ENCODE peak calls at places on chromosomes 2 and 18, in five cellular contexts. D is AG10803; V is brain microvascular endothelial cell; Q is neural progenitor cell; P is activated CD8-positive, alpha-beta memory T cell treated with anti-CD3 and anti-CD28 coated beads for 4 hours. N is an unnamed sample.

GRCh38 chr18:45749918-45750689 is 26.1 kb downstream of the SLC14A1 start:
- DNase-seq in P (no peak), Q (no peak), D (no peak), V (no peak), N (no peak)

GRCh38 chr2:225937625-225938024 is 538.1 kb downstream of the NYAP2 start:
- DNase-seq in P (no peak), V (peak), Q (peak), D (peak), N (no peak)

GRCh38 chr18:31680836-31681568 is 3.4 kb downstream of the B4GALT6 start:
- DNase-seq in Q (no peak), D (no peak), V (no peak), P (no peak), N (no peak)

GRCh38 chr18:36382854-36383253 is 85.3 kb downstream of the FHOD3 start:
- DNase-seq in P (no peak), V (no peak), D (no peak), Q (no peak), N (no peak)

GRCh38 chr2:136246086-136246669 is 128.2 kb upstream of the CXCR4 start:
- DNase-seq in Q (peak), D (peak), P (no peak), V (peak), N (peak)

GRCh38 chr18:61992923-61993322 is 100.1 kb upstream of the RNF152 start:
- DNase-seq in D (peak), P (no peak), V (no peak), Q (no peak), N (no peak)

GRCh38 chr2:186903183-186903582 is 54.2 kb upstream of the ZSWIM2 start:
- DNase-seq in Q (no peak), V (no peak), D (no peak), P (no peak), N (no peak)

GRCh38 chr2:237590272-237591020 is at the start of gene RAB17:
- DNase-seq in V (no peak), P (no peak), D (peak), Q (no peak), N (peak)

GRCh38 chr2:238097988-238098853 is 1.9 kb upstream of the ESPNL start:
- DNase-seq in P (no peak), V (no peak), Q (peak), D (peak), N (peak)

GRCh38 chr2:144517825-144518699 is 1.9 kb downstream of the ZEB2 start:
- DNase-seq in V (peak), P (no peak), D (peak), Q (peak), N (no peak)

GRCh38 chr2:235170016-235170415 is 218.2 kb downstream of the SH3BP4 start:
- DNase-seq in Q (no peak), P (no peak), D (peak), V (peak), N (peak)

GRCh38 chr2:63226297-63226696 is 175.7 kb downstream of the OTX1 start:
- DNase-seq in Q (no peak), D (no peak), V (no peak), P (no peak), N (no peak)

GRCh38 chr2:15875969-15876705 is 64.2 kb upstream of the MYCN start:
- DNase-seq in V (no peak), P (no peak), D (no peak), Q (no peak), N (no peak)

GRCh38 chr18:60987963-60988362 is 345.3 kb upstream of the CDH20 start:
- DNase-seq in D (no peak), Q (no peak), V (peak), P (no peak), N (no peak)

GRCh38 chr2:23824777-23825212 is 102.1 kb downstream of the ATAD2B start:
- DNase-seq in D (peak), V (peak), Q (peak), P (no peak), N (peak)

GRCh38 chr2:240739797-240740196 is 48.1 kb downstream of the AQP12A start:
- DNase-seq in D (no peak), Q (no peak), V (no peak), P (peak), N (peak)

GRCh38 chr2:157940024-157940423 is 63.9 kb upstream of the ACVR1 start:
- DNase-seq in V (peak), D (no peak), P (no peak), Q (no peak), N (no peak)

GRCh38 chr2:98078699-98079098 is 8.3 kb upstream of the VWA3B start:
- DNase-seq in Q (no peak), D (no peak), P (no peak), V (no peak), N (no peak)

GRCh38 chr18:36043153-36043552 is 24.2 kb downstream of the RPRD1A start:
- DNase-seq in P (no peak), V (no peak), D (no peak), Q (no peak), N (no peak)

GRCh38 chr2:217798743-217799552 is 203.8 kb downstream of the TNS1 start:
- DNase-seq in D (no peak), V (no peak), Q (no peak), P (no peak), N (no peak)

GRCh38 chr18:57107141-57107832 is 39.6 kb upstream of the BOD1L2 start:
- DNase-seq in Q (peak), P (no peak), D (peak), V (peak), N (no peak)

GRCh38 chr2:70089220-70089945 is 2.1 kb downstream of the PCBP1 start:
- DNase-seq in Q (peak), V (no peak), P (no peak), D (no peak), N (peak)

GRCh38 chr2:177334940-177335543 is 57.5 kb upstream of the AGPS start:
- DNase-seq in D (peak), Q (peak), V (no peak), P (no peak), N (peak)

GRCh38 chr2:234022424-234022823 is 28.1 kb upstream of the SPP2 start:
- DNase-seq in P (no peak), D (no peak), Q (no peak), V (no peak), N (no peak)

GRCh38 chr18:3761266-3761665 is 311.3 kb downstream of the TGIF1 start:
- DNase-seq in D (no peak), V (no peak), P (no peak), Q (no peak), N (no peak)

GRCh38 chr18:40957533-40958070 is 997.4 kb upstream of the PIK3C3 start:
- DNase-seq in V (no peak), D (no peak), P (no peak), Q (peak), N (no peak)

GRCh38 chr18:8084160-8084559 is 517.0 kb downstream of the PTPRM start:
- DNase-seq in V (peak), P (no peak), D (peak), Q (peak), N (no peak)

GRCh38 chr18:24019641-24020331 is 5.2 kb downstream of the TTC39C start:
- DNase-seq in Q (no peak), V (no peak), D (peak), P (peak), N (no peak)

GRCh38 chr2:88429929-88430328 is 22.6 kb downstream of the FOXI3 start:
- DNase-seq in Q (no peak), D (no peak), V (no peak), P (no peak), N (no peak)

GRCh38 chr2:224136394-224136793 is 97.3 kb upstream of the SERPINE2 start:
- DNase-seq in P (no peak), V (no peak), D (peak), Q (no peak), N (no peak)

GRCh38 chr2:111883661-111884591 is at the start of gene ANAPC1:
- DNase-seq in P (peak), Q (peak), D (peak), V (peak), N (peak)

GRCh38 chr2:109526442-109526970 is 87.3 kb downstream of the SEPTIN10 start:
- DNase-seq in D (no peak), V (no peak), P (no peak), Q (no peak), N (no peak)